ENCODE peak calls at places on chromosomes 4 and X, in nine cellular contexts. One of them, this sample, is unnamed.

GRCh38 chr4:26368685-26369084 is 47.9 kb downstream of the RBPJ start:
- DNase-seq in dorsolateral prefrontal cortex: no peak
- DNase-seq in fibroblast of pulmonary artery: no peak
- DNase-seq in AG09309: no peak
- DNase-seq in choroid plexus epithelial cell: no peak
- DNase-seq in PC-3: no peak
- DNase-seq in GM12878: no peak
- DNase-seq in esophagus squamous epithelium: no peak
- DNase-seq in NB4: no peak
- DNase-seq in this sample: peak; percentile 42

GRCh38 chr4:58144721-58145120 is 1034.5 kb upstream of the IGFBP7 start:
- DNase-seq in esophagus squamous epithelium: no peak
- DNase-seq in dorsolateral prefrontal cortex: no peak
- DNase-seq in NB4: no peak
- DNase-seq in AG09309: no peak
- DNase-seq in choroid plexus epithelial cell: no peak
- DNase-seq in PC-3: no peak
- DNase-seq in fibroblast of pulmonary artery: no peak
- DNase-seq in GM12878: no peak
- DNase-seq in this sample: no peak

GRCh38 chr4:184448828-184449227 is 25.5 kb downstream of the IRF2 start:
- DNase-seq in esophagus squamous epithelium: no peak
- DNase-seq in fibroblast of pulmonary artery: peak; percentile 86
- DNase-seq in PC-3: no peak
- DNase-seq in GM12878: no peak
- DNase-seq in NB4: peak; percentile 14
- DNase-seq in dorsolateral prefrontal cortex: peak; percentile 53
- DNase-seq in choroid plexus epithelial cell: peak; percentile 87
- DNase-seq in AG09309: peak; percentile 34
- DNase-seq in this sample: peak; percentile 76

GRCh38 chrX:123171781-123172180 is 12.3 kb upstream of the GRIA3 start:
- DNase-seq in fibroblast of pulmonary artery: peak; percentile 66
- DNase-seq in NB4: no peak
- DNase-seq in GM12878: no peak
- DNase-seq in esophagus squamous epithelium: no peak
- DNase-seq in PC-3: no peak
- DNase-seq in choroid plexus epithelial cell: peak; percentile 79
- DNase-seq in dorsolateral prefrontal cortex: no peak
- DNase-seq in AG09309: no peak
- DNase-seq in this sample: peak; percentile 61

GRCh38 chrX:107449490-107450175 is at the start of gene FRMPD3:
- DNase-seq in choroid plexus epithelial cell: no peak
- DNase-seq in PC-3: no peak
- DNase-seq in esophagus squamous epithelium: no peak
- DNase-seq in NB4: no peak
- DNase-seq in GM12878: no peak
- DNase-seq in dorsolateral prefrontal cortex: peak; percentile 43
- DNase-seq in AG09309: no peak
- DNase-seq in fibroblast of pulmonary artery: no peak
- DNase-seq in this sample: no peak

GRCh38 chr4:74975082-74975481 is 42.2 kb downstream of the PARM1 start:
- DNase-seq in GM12878: no peak
- DNase-seq in esophagus squamous epithelium: no peak
- DNase-seq in PC-3: no peak
- DNase-seq in NB4: no peak
- DNase-seq in dorsolateral prefrontal cortex: no peak
- DNase-seq in AG09309: no peak
- DNase-seq in choroid plexus epithelial cell: no peak
- DNase-seq in fibroblast of pulmonary artery: no peak
- DNase-seq in this sample: no peak

GRCh38 chr4:661856-662761 is 12.0 kb downstream of the ATP5ME start:
- DNase-seq in PC-3: no peak
- DNase-seq in GM12878: no peak
- DNase-seq in choroid plexus epithelial cell: no peak
- DNase-seq in NB4: no peak
- DNase-seq in esophagus squamous epithelium: no peak
- DNase-seq in dorsolateral prefrontal cortex: no peak
- DNase-seq in fibroblast of pulmonary artery: no peak
- DNase-seq in AG09309: no peak
- DNase-seq in this sample: no peak

GRCh38 chrX:31366076-31366475 is 294.2 kb upstream of the FTHL17 start:
- DNase-seq in NB4: no peak
- DNase-seq in esophagus squamous epithelium: no peak
- DNase-seq in dorsolateral prefrontal cortex: no peak
- DNase-seq in AG09309: no peak
- DNase-seq in fibroblast of pulmonary artery: no peak
- DNase-seq in PC-3: no peak
- DNase-seq in choroid plexus epithelial cell: no peak
- DNase-seq in GM12878: no peak
- DNase-seq in this sample: no peak

GRCh38 chrX:9438950-9439494 is 25.8 kb upstream of the TBL1X start:
- DNase-seq in NB4: no peak
- DNase-seq in esophagus squamous epithelium: no peak
- DNase-seq in PC-3: no peak
- DNase-seq in fibroblast of pulmonary artery: no peak
- DNase-seq in GM12878: no peak
- DNase-seq in dorsolateral prefrontal cortex: no peak
- DNase-seq in AG09309: peak; percentile 3
- DNase-seq in choroid plexus epithelial cell: peak; percentile 22
- DNase-seq in this sample: no peak

GRCh38 chr4:77159798-77160197 is 2.8 kb downstream of the CCNG2 start:
- DNase-seq in choroid plexus epithelial cell: no peak
- DNase-seq in PC-3: no peak
- DNase-seq in NB4: no peak
- DNase-seq in AG09309: no peak
- DNase-seq in GM12878: no peak
- DNase-seq in dorsolateral prefrontal cortex: no peak
- DNase-seq in esophagus squamous epithelium: no peak
- DNase-seq in fibroblast of pulmonary artery: no peak
- DNase-seq in this sample: no peak
- H3K4me3 ChIP-seq in choroid plexus epithelial cell: no peak overlapping the region
- H3K4me3 ChIP-seq in PC-3: peak overlapping the region; percentile 78
- H3K4me3 ChIP-seq in NB4: no peak overlapping the region
- H3K4me3 ChIP-seq in AG09309: no peak overlapping the region
- H3K4me3 ChIP-seq in GM12878: no peak overlapping the region
- H3K4me3 ChIP-seq in dorsolateral prefrontal cortex: peak overlapping the region; percentile 96
- H3K4me3 ChIP-seq in esophagus squamous epithelium: peak overlapping the region; percentile 86
- H3K4me3 ChIP-seq in fibroblast of pulmonary artery: no peak overlapping the region
- H3K4me3 ChIP-seq in this sample: no peak overlapping the region

GRCh38 chr4:110348711-110349383 is 127.1 kb upstream of the ENPEP start:
- DNase-seq in choroid plexus epithelial cell: no peak
- DNase-seq in PC-3: no peak
- DNase-seq in NB4: no peak
- DNase-seq in fibroblast of pulmonary artery: no peak
- DNase-seq in esophagus squamous epithelium: no peak
- DNase-seq in dorsolateral prefrontal cortex: no peak
- DNase-seq in AG09309: no peak
- DNase-seq in GM12878: no peak
- DNase-seq in this sample: no peak

GRCh38 chr4:110347805-110348204 is 128.2 kb upstream of the ENPEP start:
- DNase-seq in PC-3: no peak
- DNase-seq in NB4: no peak
- DNase-seq in esophagus squamous epithelium: no peak
- DNase-seq in dorsolateral prefrontal cortex: no peak
- DNase-seq in choroid plexus epithelial cell: peak; percentile 44
- DNase-seq in fibroblast of pulmonary artery: no peak
- DNase-seq in GM12878: no peak
- DNase-seq in AG09309: no peak
- DNase-seq in this sample: no peak

GRCh38 chr4:110344165-110344564 is 131.8 kb upstream of the ENPEP start:
- DNase-seq in AG09309: no peak
- DNase-seq in GM12878: no peak
- DNase-seq in NB4: peak; percentile 7
- DNase-seq in esophagus squamous epithelium: no peak
- DNase-seq in dorsolateral prefrontal cortex: no peak
- DNase-seq in choroid plexus epithelial cell: peak; percentile 68
- DNase-seq in fibroblast of pulmonary artery: peak; percentile 11
- DNase-seq in PC-3: peak; percentile 52
- DNase-seq in this sample: peak; percentile 2
- TF ChIP-seq CTCF in AG09309: no peak
- TF ChIP-seq CTCF in GM12878: peak; percentile 29
- TF ChIP-seq CTCF in NB4: no peak
- TF ChIP-seq CTCF in esophagus squamous epithelium: no peak
- TF ChIP-seq CTCF in dorsolateral prefrontal cortex: no peak
- TF ChIP-seq CTCF in choroid plexus epithelial cell: peak; percentile 54
- TF ChIP-seq CTCF in fibroblast of pulmonary artery: peak; percentile 17
- TF ChIP-seq CTCF in PC-3: peak; percentile 60
- TF ChIP-seq CTCF in this sample: peak; percentile 32

GRCh38 chr4:31020363-31020762 is 300.2 kb downstream of the PCDH7 start:
- DNase-seq in GM12878: no peak
- DNase-seq in choroid plexus epithelial cell: no peak
- DNase-seq in PC-3: no peak
- DNase-seq in fibroblast of pulmonary artery: no peak
- DNase-seq in NB4: no peak
- DNase-seq in dorsolateral prefrontal cortex: no peak
- DNase-seq in esophagus squamous epithelium: no peak
- DNase-seq in AG09309: no peak
- DNase-seq in this sample: no peak

GRCh38 chr4:31022702-31023101 is 302.5 kb downstream of the PCDH7 start:
- DNase-seq in dorsolateral prefrontal cortex: no peak
- DNase-seq in GM12878: no peak
- DNase-seq in choroid plexus epithelial cell: no peak
- DNase-seq in esophagus squamous epithelium: no peak
- DNase-seq in PC-3: no peak
- DNase-seq in NB4: no peak
- DNase-seq in fibroblast of pulmonary artery: no peak
- DNase-seq in AG09309: no peak
- DNase-seq in this sample: no peak

GRCh38 chr4:31023724-31024123 is 303.6 kb downstream of the PCDH7 start:
- DNase-seq in fibroblast of pulmonary artery: no peak
- DNase-seq in esophagus squamous epithelium: no peak
- DNase-seq in AG09309: no peak
- DNase-seq in dorsolateral prefrontal cortex: no peak
- DNase-seq in NB4: no peak
- DNase-seq in PC-3: no peak
- DNase-seq in GM12878: no peak
- DNase-seq in choroid plexus epithelial cell: no peak
- DNase-seq in this sample: no peak

GRCh38 chr4:31021008-31021407 is 300.8 kb downstream of the PCDH7 start:
- DNase-seq in AG09309: no peak
- DNase-seq in dorsolateral prefrontal cortex: no peak
- DNase-seq in esophagus squamous epithelium: no peak
- DNase-seq in fibroblast of pulmonary artery: no peak
- DNase-seq in choroid plexus epithelial cell: no peak
- DNase-seq in PC-3: no peak
- DNase-seq in GM12878: no peak
- DNase-seq in NB4: no peak
- DNase-seq in this sample: no peak

DNA sequence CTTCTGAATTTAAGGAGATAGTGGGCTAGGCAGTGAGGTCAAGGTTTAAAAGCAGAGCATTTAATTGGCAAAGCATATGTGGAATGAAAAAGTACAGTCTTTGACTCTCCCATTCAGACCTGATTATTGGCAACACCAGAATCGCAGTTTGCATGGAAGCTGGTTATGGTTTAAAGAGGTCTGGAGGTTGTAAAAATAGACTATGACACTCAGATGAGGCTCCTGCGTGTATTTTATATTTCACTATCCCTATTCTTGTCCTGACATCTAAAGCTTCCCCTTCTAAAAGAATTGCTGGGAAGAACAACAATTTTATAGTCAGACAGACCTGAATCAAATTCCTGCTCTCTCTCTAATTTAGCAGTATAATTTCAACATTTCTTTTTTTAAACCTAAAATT is 302.9 kb downstream of the PCDH7 start:
- DNase-seq in GM12878: no peak
- DNase-seq in dorsolateral prefrontal cortex: no peak
- DNase-seq in NB4: no peak
- DNase-seq in esophagus squamous epithelium: no peak
- DNase-seq in choroid plexus epithelial cell: no peak
- DNase-seq in PC-3: no peak
- DNase-seq in AG09309: no peak
- DNase-seq in fibroblast of pulmonary artery: no peak
- DNase-seq in this sample: no peak
- H3K4me3 ChIP-seq in GM12878: no peak overlapping the region
- H3K4me3 ChIP-seq in dorsolateral prefrontal cortex: no peak overlapping the region
- H3K4me3 ChIP-seq in NB4: no peak overlapping the region
- H3K4me3 ChIP-seq in esophagus squamous epithelium: no peak overlapping the region
- H3K4me3 ChIP-seq in choroid plexus epithelial cell: no peak overlapping the region
- H3K4me3 ChIP-seq in PC-3: no peak overlapping the region
- H3K4me3 ChIP-seq in AG09309: no peak overlapping the region
- H3K4me3 ChIP-seq in fibroblast of pulmonary artery: no peak overlapping the region
- H3K4me3 ChIP-seq in this sample: no peak overlapping the region

GRCh38 chrX:26581086-26581485 is 365.1 kb downstream of the MAGEB5 start:
- DNase-seq in fibroblast of pulmonary artery: peak; percentile 12
- DNase-seq in esophagus squamous epithelium: no peak
- DNase-seq in dorsolateral prefrontal cortex: no peak
- DNase-seq in PC-3: no peak
- DNase-seq in NB4: no peak
- DNase-seq in AG09309: no peak
- DNase-seq in choroid plexus epithelial cell: peak; percentile 69
- DNase-seq in GM12878: no peak
- DNase-seq in this sample: no peak
- TF ChIP-seq CTCF in fibroblast of pulmonary artery: no peak
- TF ChIP-seq CTCF in esophagus squamous epithelium: no peak
- TF ChIP-seq CTCF in dorsolateral prefrontal cortex: no peak
- TF ChIP-seq CTCF in PC-3: no peak
- TF ChIP-seq CTCF in NB4: no peak
- TF ChIP-seq CTCF in AG09309: no peak
- TF ChIP-seq CTCF in choroid plexus epithelial cell: no peak
- TF ChIP-seq CTCF in GM12878: no peak
- TF ChIP-seq CTCF in this sample: no peak

GRCh38 chr4:126955292-126956191 is 677.2 kb upstream of the INTU start:
- DNase-seq in GM12878: no peak
- DNase-seq in AG09309: no peak
- DNase-seq in dorsolateral prefrontal cortex: no peak
- DNase-seq in PC-3: no peak
- DNase-seq in choroid plexus epithelial cell: no peak
- DNase-seq in esophagus squamous epithelium: no peak
- DNase-seq in NB4: no peak
- DNase-seq in fibroblast of pulmonary artery: no peak
- DNase-seq in this sample: no peak
- H3K4me3 ChIP-seq in GM12878: no peak overlapping the region
- H3K4me3 ChIP-seq in AG09309: no peak overlapping the region
- H3K4me3 ChIP-seq in dorsolateral prefrontal cortex: no peak overlapping the region
- H3K4me3 ChIP-seq in PC-3: no peak overlapping the region
- H3K4me3 ChIP-seq in choroid plexus epithelial cell: no peak overlapping the region
- H3K4me3 ChIP-seq in esophagus squamous epithelium: no peak overlapping the region
- H3K4me3 ChIP-seq in NB4: no peak overlapping the region
- H3K4me3 ChIP-seq in fibroblast of pulmonary artery: no peak overlapping the region
- H3K4me3 ChIP-seq in this sample: no peak overlapping the region

GRCh38 chrX:148530464-148531077 is 30.2 kb downstream of the AFF2 start:
- DNase-seq in NB4: peak; percentile 38
- DNase-seq in GM12878: no peak
- DNase-seq in AG09309: peak; percentile 2
- DNase-seq in choroid plexus epithelial cell: peak; percentile 46
- DNase-seq in fibroblast of pulmonary artery: peak; percentile 51
- DNase-seq in dorsolateral prefrontal cortex: no peak
- DNase-seq in PC-3: peak; percentile 21
- DNase-seq in esophagus squamous epithelium: no peak
- DNase-seq in this sample: peak; percentile 35
- TF ChIP-seq CTCF in NB4: peak; percentile 44
- TF ChIP-seq CTCF in GM12878: peak; percentile 47
- TF ChIP-seq CTCF in AG09309: peak; percentile 59
- TF ChIP-seq CTCF in choroid plexus epithelial cell: peak; percentile 52
- TF ChIP-seq CTCF in fibroblast of pulmonary artery: peak; percentile 66
- TF ChIP-seq CTCF in dorsolateral prefrontal cortex: peak; percentile 66
- TF ChIP-seq CTCF in PC-3: peak; percentile 57
- TF ChIP-seq CTCF in esophagus squamous epithelium: peak; percentile 30
- TF ChIP-seq CTCF in this sample: peak; percentile 61

GRCh38 chr4:4288098-4288497 is 1.9 kb downstream of the LYAR start:
- DNase-seq in esophagus squamous epithelium: no peak
- DNase-seq in GM12878: no peak
- DNase-seq in PC-3: no peak
- DNase-seq in dorsolateral prefrontal cortex: no peak
- DNase-seq in fibroblast of pulmonary artery: no peak
- DNase-seq in AG09309: no peak
- DNase-seq in NB4: no peak
- DNase-seq in choroid plexus epithelial cell: no peak
- DNase-seq in this sample: no peak
- H3K4me3 ChIP-seq in esophagus squamous epithelium: no peak overlapping the region
- H3K4me3 ChIP-seq in GM12878: no peak overlapping the region
- H3K4me3 ChIP-seq in PC-3: no peak overlapping the region
- H3K4me3 ChIP-seq in dorsolateral prefrontal cortex: no peak overlapping the region
- H3K4me3 ChIP-seq in fibroblast of pulmonary artery: no peak overlapping the region
- H3K4me3 ChIP-seq in AG09309: no peak overlapping the region
- H3K4me3 ChIP-seq in NB4: peak overlapping the region; percentile 90
- H3K4me3 ChIP-seq in choroid plexus epithelial cell: no peak overlapping the region
- H3K4me3 ChIP-seq in this sample: no peak overlapping the region